ENCODE peak calls at places on chromosome 22, in six cellular contexts. D, X, W, S, B and K are unnamed samples.

GRCh38 chr22:41482319-41482935 is 13.5 kb downstream of the ACO2 start:
- DNase-seq in D (no peak), X (peak), W (no peak), S (no peak), B (peak), K (no peak)

GRCh38 chr22:50463188-50463900 is 11.5 kb downstream of the SBF1 start:
- DNase-seq in D (no peak), X (no peak), W (no peak), S (no peak), B (no peak), K (no peak)

GRCh38 chr22:37167176-37167980 is 17.7 kb upstream of the IL2RB start:
- DNase-seq in D (no peak), X (no peak), W (peak), S (peak), B (no peak), K (peak)

GRCh38 chr22:38755155-38755910 is 465 bp downstream of the SUN2 start:
- DNase-seq in D (peak), X (peak), W (peak), S (peak), B (peak), K (peak)

GRCh38 chr22:40065981-40066380 is 71.2 kb downstream of the FAM83F start:
- DNase-seq in D (no peak), X (no peak), W (no peak), S (no peak), B (no peak), K (no peak)

GRCh38 chr22:37281195-37281594 is 1.1 kb upstream of the CYTH4 start:
- DNase-seq in D (no peak), X (no peak), W (no peak), S (no peak), B (no peak), K (no peak)

GRCh38 chr22:47851586-47851985 is 1089.1 kb downstream of the TBC1D22A start:
- DNase-seq in D (no peak), X (no peak), W (no peak), S (no peak), B (no peak), K (no peak)

GRCh38 chr22:49454726-49455125 is 372.9 kb downstream of the BRD1 start:
- DNase-seq in D (no peak), X (no peak), W (no peak), S (no peak), B (no peak), K (no peak)

GRCh38 chr22:27238935-27239510 is 562.5 kb downstream of the MN1 start:
- DNase-seq in D (peak), X (peak), W (peak), S (peak), B (peak), K (peak)

GRCh38 chr22:27241430-27242110 is 560.0 kb downstream of the MN1 start:
- DNase-seq in D (no peak), X (no peak), W (peak), S (peak), B (peak), K (peak)

GRCh38 chr22:27239520-27239919 is 562.0 kb downstream of the MN1 start:
- DNase-seq in D (no peak), X (no peak), W (no peak), S (no peak), B (no peak), K (no peak)

GRCh38 chr22:27242111-27242436 is 559.5 kb downstream of the MN1 start:
- DNase-seq in D (no peak), X (no peak), W (no peak), S (no peak), B (no peak), K (no peak)

DNA sequence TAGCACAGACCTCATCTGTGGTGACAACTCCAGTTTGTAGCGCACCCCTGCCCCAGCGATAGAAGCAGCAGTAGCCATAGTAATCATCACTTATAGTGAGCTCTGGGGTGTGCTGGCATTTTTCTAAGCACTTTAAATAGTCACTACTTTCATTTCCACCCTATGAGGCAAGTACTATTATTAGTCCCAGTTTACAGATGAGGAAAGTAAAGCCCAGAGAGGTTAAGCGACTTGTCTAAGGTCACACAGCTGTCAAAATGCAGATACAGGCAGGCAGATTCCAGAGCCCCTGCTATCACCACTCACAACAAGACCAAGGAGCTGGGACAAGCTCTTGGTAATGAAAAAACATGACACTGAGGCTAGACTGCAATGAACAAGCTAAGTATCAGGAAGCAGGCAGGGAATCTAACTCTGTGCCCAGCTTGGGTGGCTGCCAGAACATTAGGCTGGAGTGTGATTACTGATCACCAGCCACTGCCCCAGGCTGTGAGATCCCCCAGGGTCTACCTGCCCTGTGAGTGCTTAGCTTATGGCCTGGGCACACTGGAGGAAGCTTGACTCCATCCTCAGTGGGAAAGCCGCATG is 561.2 kb downstream of the MN1 start:
- DNase-seq in D (no peak), X (peak), W (no peak), S (peak), B (peak), K (no peak)
- TF ChIP-seq CTCF in D (no peak), X (no peak), W (no peak), S (no peak), B (no peak), K (no peak)

GRCh38 chr22:31400023-31400397 is 606 bp downstream of the DRG1 start:
- DNase-seq in D (no peak), X (peak), W (no peak), S (no peak), B (peak), K (no peak)
- H3K27ac ChIP-seq in D (peak), X (peak), W (peak), S (peak), B (peak), K (peak)

DNA sequence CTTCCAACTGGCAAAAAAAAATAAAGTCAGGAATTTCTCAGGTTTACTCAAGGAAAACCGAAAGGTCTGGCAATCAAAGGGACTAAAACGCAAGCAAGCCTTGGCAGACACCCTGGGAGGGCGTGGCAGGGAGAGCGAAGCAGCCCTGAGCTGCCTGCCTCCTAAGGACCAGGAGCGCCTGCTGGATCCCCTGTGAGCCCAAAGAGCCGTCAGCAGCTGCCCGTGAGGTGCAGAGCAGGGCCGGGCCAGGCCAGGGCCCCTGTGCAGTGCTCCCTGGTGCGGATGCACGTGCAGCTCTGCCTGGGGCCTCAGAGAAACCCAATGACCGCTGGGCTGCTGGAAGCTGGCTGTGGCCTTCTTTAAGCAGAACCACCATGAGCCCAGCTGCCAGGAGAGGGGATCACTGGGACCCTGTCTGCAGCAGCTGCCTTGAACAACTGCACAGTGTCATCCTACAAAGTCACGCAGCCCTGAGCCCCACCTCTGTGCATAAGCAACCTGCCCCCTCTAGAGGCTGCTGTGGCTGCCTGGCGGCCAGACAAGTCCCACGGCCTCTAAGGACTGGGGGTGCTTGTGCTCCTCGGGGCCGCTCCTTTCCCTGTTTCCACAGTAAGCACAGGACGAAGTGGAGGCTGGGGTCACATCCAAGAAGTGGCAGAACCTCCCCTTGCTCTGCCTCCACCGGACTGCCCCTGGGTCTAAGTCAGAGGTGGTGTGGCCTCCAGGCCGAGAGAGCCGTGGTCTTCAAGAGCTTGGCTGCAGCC is 29.2 kb upstream of the COMT start:
- DNase-seq in D (no peak), X (no peak), W (no peak), S (no peak), B (no peak), K (no peak)
- TF ChIP-seq CTCF in D (no peak), X (peak), W (no peak), S (no peak), B (peak), K (no peak)

GRCh38 chr22:46051646-46052045 is 74.7 kb upstream of the WNT7B start:
- DNase-seq in D (no peak), X (no peak), W (peak), S (no peak), B (no peak), K (no peak)

GRCh38 chr22:46050916-46051614 is 74.1 kb upstream of the WNT7B start:
- DNase-seq in D (no peak), X (no peak), W (peak), S (peak), B (no peak), K (no peak)

GRCh38 chr22:46052801-46053562 is 76.0 kb upstream of the WNT7B start:
- DNase-seq in D (no peak), X (no peak), W (peak), S (peak), B (peak), K (peak)

GRCh38 chr22:46053563-46054090 is 76.7 kb upstream of the WNT7B start:
- DNase-seq in D (peak), X (peak), W (peak), S (peak), B (peak), K (peak)

GRCh38 chr22:46052331-46052771 is 75.4 kb upstream of the WNT7B start:
- DNase-seq in D (no peak), X (no peak), W (peak), S (peak), B (peak), K (no peak)
- H3K27ac ChIP-seq in D (peak), X (peak), W (peak), S (peak), B (peak), K (peak)

DNA sequence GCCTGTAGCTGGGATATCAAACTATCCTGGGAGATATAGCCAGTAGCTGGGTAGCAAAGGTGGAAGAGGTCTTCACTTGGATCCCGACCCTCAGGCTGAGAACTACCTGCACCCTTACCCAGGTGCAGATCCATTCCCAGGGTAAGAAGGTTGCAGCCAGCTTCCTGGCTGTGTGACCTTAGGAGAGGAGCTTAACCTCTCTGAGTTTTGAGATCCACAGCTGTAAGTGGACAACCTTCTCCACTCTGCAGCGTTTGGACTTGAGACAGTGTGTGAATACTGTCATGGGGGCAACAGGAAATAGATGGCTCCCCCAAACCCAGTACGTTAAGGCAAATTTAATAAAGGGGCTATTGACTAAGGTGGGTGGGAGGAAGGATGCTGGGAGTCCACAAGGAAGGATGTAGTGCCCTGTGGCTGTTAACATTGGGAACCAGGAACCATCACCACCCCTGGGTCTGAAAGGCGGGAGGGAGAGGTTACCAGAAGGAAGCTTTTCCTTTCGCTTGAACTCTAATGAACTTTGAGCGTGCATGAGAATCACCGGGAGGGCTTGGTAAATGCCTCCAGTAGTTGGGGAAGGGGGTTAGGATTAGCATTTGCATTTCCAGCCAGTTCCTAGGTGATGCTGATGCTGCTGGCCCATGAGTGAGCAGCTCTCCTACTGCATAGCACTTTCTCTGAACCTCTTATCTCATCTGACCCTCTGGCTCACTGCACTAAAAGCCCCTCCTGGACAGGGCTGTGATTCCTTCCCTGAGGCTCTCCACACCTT is 24.4 kb downstream of the SGSM1 start:
- DNase-seq in D (no peak), X (no peak), W (no peak), S (no peak), B (no peak), K (no peak)
- TF ChIP-seq CTCF in D (no peak), X (no peak), W (no peak), S (no peak), B (no peak), K (no peak)

GRCh38 chr22:27168681-27169080 is 511.3 kb downstream of the MIAT start:
- DNase-seq in D (no peak), X (no peak), W (no peak), S (no peak), B (no peak), K (no peak)
- H3K27ac ChIP-seq in D (no peak), X (no peak), W (no peak), S (no peak), B (no peak), K (no peak)

GRCh38 chr22:32127904-32128303 is 31.2 kb downstream of the C22orf42 start:
- DNase-seq in D (no peak), X (no peak), W (no peak), S (no peak), B (no peak), K (no peak)

GRCh38 chr22:32120603-32121002 is 38.5 kb downstream of the C22orf42 start:
- DNase-seq in D (no peak), X (no peak), W (no peak), S (no peak), B (no peak), K (no peak)

GRCh38 chr22:32119568-32120235 is 39.4 kb downstream of the C22orf42 start:
- DNase-seq in D (no peak), X (no peak), W (no peak), S (no peak), B (no peak), K (no peak)

GRCh38 chr22:32123657-32124056 is 35.4 kb downstream of the C22orf42 start:
- DNase-seq in D (no peak), X (no peak), W (no peak), S (no peak), B (no peak), K (no peak)

DNA sequence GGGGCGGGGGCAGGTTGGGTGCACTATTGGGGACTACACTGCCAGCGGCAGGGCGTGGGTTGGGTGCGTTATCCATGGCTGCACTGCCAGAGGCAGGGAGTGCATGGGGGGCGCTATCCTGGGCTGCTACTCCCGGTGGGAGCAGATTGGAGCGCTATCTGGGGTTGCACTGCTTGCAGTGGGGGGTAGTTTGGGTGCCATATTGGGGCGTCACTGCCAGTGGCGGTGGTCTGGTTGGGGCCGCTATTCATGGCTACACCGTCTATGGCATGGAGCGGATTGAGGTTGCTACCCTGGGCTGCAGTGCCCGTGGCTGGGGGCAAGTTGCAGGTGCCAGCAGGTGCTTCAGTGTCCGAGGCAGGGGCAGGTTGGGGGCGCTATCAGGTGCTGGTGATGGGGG is 36.2 kb downstream of the C22orf42 start:
- DNase-seq in D (no peak), X (no peak), W (no peak), S (no peak), B (no peak), K (no peak)
- TF ChIP-seq CTCF in D (no peak), X (no peak), W (no peak), S (no peak), B (no peak), K (no peak)